ENCODE peak calls at places on chromosomes 12 and 14, in nine cellular contexts. K is colonic mucosa, V is SK-MEL-5, M is PC-3, W is stromal cell of bone marrow, F is GDM1, H is choroid plexus epithelial cell, Z is left lung, J is T-cell. O is an unnamed sample.

GRCh38 chr14:77307099-77307496 is 13.6 kb downstream of the POMT2 start:
- DNase-seq in K (no peak), Z (no peak), H (peak), M (no peak), F (no peak), V (no peak), J (no peak), W (no peak), O (no peak)

GRCh38 chr12:109760031-109760929 is 46.7 kb downstream of the FAM222A start:
- DNase-seq in V (no peak), Z (peak), M (no peak), K (no peak), W (no peak), F (no peak), J (no peak), H (no peak), O (no peak)

GRCh38 chr12:120261951-120262851 is 3.3 kb downstream of the PXN start:
- DNase-seq in M (peak), W (no peak), H (peak), Z (no peak), V (peak), J (no peak), F (no peak), K (peak), O (peak)

GRCh38 chr12:6383572-6384498 is at the start of gene LTBR:
- DNase-seq in J (peak), Z (peak), K (peak), M (peak), H (peak), V (peak), F (peak), W (peak), O (peak)

GRCh38 chr12:65656904-65657351 is 167.4 kb upstream of the HMGA2 start:
- DNase-seq in K (no peak), M (peak), F (no peak), J (no peak), H (peak), W (peak), V (peak), Z (no peak), O (no peak)

GRCh38 chr14:62939970-62940369 is 105.3 kb downstream of the KCNH5 start:
- DNase-seq in V (no peak), W (no peak), K (no peak), M (no peak), J (no peak), Z (no peak), H (no peak), F (no peak), O (no peak)

GRCh38 chr14:24430143-24430681 is 458 bp downstream of the KHNYN start:
- DNase-seq in Z (peak), F (peak), J (peak), V (peak), M (peak), W (peak), K (peak), H (peak), O (peak)

GRCh38 chr14:90444077-90444696 is 47.4 kb downstream of the CALM1 start:
- DNase-seq in W (no peak), V (no peak), J (no peak), F (no peak), M (peak), K (no peak), Z (peak), H (peak), O (no peak)

GRCh38 chr12:76033116-76034001 is 1.8 kb upstream of the PHLDA1 start:
- DNase-seq in F (no peak), J (no peak), V (no peak), W (no peak), K (no peak), H (peak), Z (no peak), M (peak), O (no peak)

O was measured in immature natural killer cell.